ENCODE peak calls at places on chromosomes 3 and 15, in nine cellular contexts. C is fibroblast of mammary gland, K is astrocyte, S is right atrium auricular region, W is uterus, N is hepatocyte, L is aorta, T is HFF-Myc, F is transverse colon. J is an unnamed sample.

GRCh38 chr15:30038667-30039523 is 43.9 kb upstream of the GOLGA8J start:
- DNase-seq in C (no peak), K (no peak), S (no peak), W (no peak), N (no peak), L (no peak), T (no peak), F (peak; percentile 42), J (no peak)

GRCh38 chr3:197407526-197407925 is 109.1 kb upstream of the DLG1 start:
- DNase-seq in C (no peak), K (no peak), S (peak; percentile 26), W (no peak), N (no peak), L (no peak), T (no peak), F (no peak), J (no peak)

GRCh38 chr3:147514366-147514765 is 105.2 kb downstream of the ZIC1 start:
- DNase-seq in C (no peak), K (no peak), S (no peak), W (no peak), N (no peak), L (no peak), T (no peak), F (no peak), J (no peak)

GRCh38 chr3:139310474-139310933 is 33.3 kb upstream of the MRPS22 start:
- DNase-seq in C (peak; percentile 98), K (peak; percentile 92), S (no peak), W (peak; percentile 32), N (no peak), L (no peak), T (peak; percentile 98), F (no peak), J (peak; percentile 86)

GRCh38 chr3:67381667-67382272 is 272.6 kb downstream of the SUCLG2 start:
- DNase-seq in C (peak; percentile 46), K (no peak), S (no peak), W (no peak), N (peak; percentile 37), L (no peak), T (no peak), F (no peak), J (no peak)

GRCh38 chr15:57705746-57706404 is 639 bp upstream of the POLR2M start:
- DNase-seq in C (no peak), K (no peak), S (no peak), W (no peak), N (no peak), L (no peak), T (no peak), F (no peak), J (no peak)

GRCh38 chr3:14719006-14719405 is 44.1 kb downstream of the C3orf20 start:
- DNase-seq in C (no peak), K (no peak), S (no peak), W (no peak), N (no peak), L (no peak), T (no peak), F (no peak), J (no peak)

GRCh38 chr15:66462630-66463029 is 34.9 kb downstream of the SNAPC5 start:
- DNase-seq in C (no peak), K (no peak), S (no peak), W (no peak), N (no peak), L (no peak), T (no peak), F (no peak), J (no peak)

GRCh38 chr3:20066848-20067617 is 26.8 kb downstream of the KAT2B start:
- DNase-seq in C (peak; percentile 41), K (no peak), S (no peak), W (peak; percentile 65), N (no peak), L (no peak), T (no peak), F (no peak), J (no peak)

GRCh38 chr15:67838789-67839332 is 984 bp downstream of the RNU6-1 start:
- DNase-seq in C (no peak), K (no peak), S (peak; percentile 74), W (no peak), N (peak; percentile 85), L (peak; percentile 80), T (no peak), F (peak; percentile 65), J (no peak)

GRCh38 chr3:122797291-122797690 is 2.4 kb downstream of the SLC49A4 start:
- DNase-seq in C (no peak), K (no peak), S (no peak), W (no peak), N (no peak), L (no peak), T (no peak), F (no peak), J (no peak)

GRCh38 chr15:94231728-94232086 is 346 bp downstream of the MCTP2 start:
- DNase-seq in C (no peak), K (no peak), S (no peak), W (no peak), N (no peak), L (no peak), T (no peak), F (peak; percentile 49), J (no peak)

GRCh38 chr3:186107148-186108105 is 1.5 kb downstream of the ETV5 start:
- DNase-seq in C (peak; percentile 48), K (peak; percentile 65), S (peak; percentile 71), W (peak; percentile 44), N (peak; percentile 81), L (peak; percentile 76), T (no peak), F (peak; percentile 51), J (peak; percentile 46)

GRCh38 chr3:151146731-151147091 is 56.3 kb downstream of the GPR171 start:
- DNase-seq in C (no peak), K (no peak), S (no peak), W (no peak), N (no peak), L (no peak), T (no peak), F (no peak), J (no peak)

GRCh38 chr3:29515451-29515850 is 234.6 kb downstream of the RBMS3 start:
- DNase-seq in C (peak; percentile 69), K (peak; percentile 78), S (no peak), W (no peak), N (no peak), L (no peak), T (no peak), F (no peak), J (no peak)

GRCh38 chr15:38593523-38593922 is 28.9 kb upstream of the RASGRP1 start:
- DNase-seq in C (no peak), K (no peak), S (no peak), W (no peak), N (no peak), L (no peak), T (no peak), F (no peak), J (no peak)

GRCh38 chr3:158731525-158731924 is 732 bp downstream of the RARRES1 start:
- DNase-seq in C (no peak), K (no peak), S (no peak), W (no peak), N (no peak), L (no peak), T (no peak), F (no peak), J (no peak)
- H3K4me3 ChIP-seq in C (peak overlapping the region; percentile 38), K (peak overlapping the region; percentile 69), S (peak overlapping the region; percentile 55), W (peak overlapping the region; percentile 39), N (peak overlapping the region; percentile 44), L (peak overlapping the region; percentile 76), T (peak overlapping the region; percentile 46), F (peak overlapping the region; percentile 67), J (peak overlapping the region; percentile 55)

GRCh38 chr3:51673802-51674654 is 3.0 kb downstream of the TEX264 start:
- DNase-seq in C (no peak), K (no peak), S (no peak), W (no peak), N (no peak), L (no peak), T (no peak), F (no peak), J (no peak)
- H3K4me3 ChIP-seq in C (no peak overlapping the region), K (no peak overlapping the region), S (no peak overlapping the region), W (no peak overlapping the region), N (no peak overlapping the region), L (no peak overlapping the region), T (no peak overlapping the region), F (no peak overlapping the region), J (no peak overlapping the region)

GRCh38 chr15:74174966-74175270 is 1.4 kb downstream of the ISLR start:
- DNase-seq in C (no peak), K (no peak), S (no peak), W (peak; percentile 25), N (no peak), L (no peak), T (no peak), F (no peak), J (no peak)
- H3K4me3 ChIP-seq in C (no peak overlapping the region), K (no peak overlapping the region), S (no peak overlapping the region), W (peak overlapping the region; percentile 42), N (no peak overlapping the region), L (no peak overlapping the region), T (no peak overlapping the region), F (peak overlapping the region; percentile 34), J (no peak overlapping the region)

GRCh38 chr15:90619468-90619867 is 89.7 kb downstream of the CRTC3 start:
- DNase-seq in C (no peak), K (no peak), S (no peak), W (no peak), N (no peak), L (no peak), T (no peak), F (no peak), J (no peak)
- H3K4me3 ChIP-seq in C (no peak overlapping the region), K (no peak overlapping the region), S (no peak overlapping the region), W (no peak overlapping the region), N (no peak overlapping the region), L (no peak overlapping the region), T (no peak overlapping the region), F (no peak overlapping the region), J (no peak overlapping the region)

GRCh38 chr15:51038258-51039042 is 56.3 kb downstream of the TNFAIP8L3 start:
- DNase-seq in C (no peak), K (no peak), S (no peak), W (no peak), N (no peak), L (no peak), T (no peak), F (no peak), J (no peak)
- H3K4me3 ChIP-seq in C (no peak overlapping the region), K (no peak overlapping the region), S (no peak overlapping the region), W (no peak overlapping the region), N (no peak overlapping the region), L (no peak overlapping the region), T (no peak overlapping the region), F (no peak overlapping the region), J (no peak overlapping the region)

GRCh38 chr3:181710581-181711255 is 1.0 kb upstream of the SOX2 start:
- DNase-seq in C (peak; percentile 21), K (peak; percentile 52), S (no peak), W (no peak), N (no peak), L (no peak), T (no peak), F (no peak), J (no peak)
- H3K4me3 ChIP-seq in C (no peak overlapping the region), K (peak overlapping the region; percentile 68), S (no peak overlapping the region), W (no peak overlapping the region), N (no peak overlapping the region), L (no peak overlapping the region), T (no peak overlapping the region), F (no peak overlapping the region), J (no peak overlapping the region)

J was measured in skeletal muscle cell.